ENCODE peak calls at places on chromosomes 1 and 21, in eight cellular contexts. T is heart right ventricle, W is Peyer's patch, K is astrocyte, R is H9, Q is fibroblast of lung, B is neural progenitor cell, M is IMR-90. D is an unnamed sample. For H3K27me3, the result is how much of the 10 kb centered on the place peaks cover.

GRCh38 chr1:239308701-239309333 is 77.6 kb upstream of the CHRM3 start:
- DNase-seq in T (peak), R (peak), B (peak), Q (no peak), M (no peak), W (peak), K (no peak), D (no peak)

GRCh38 chr1:248834343-248834940 is 3.6 kb upstream of the ZNF672 start:
- DNase-seq in W (peak), T (no peak), Q (no peak), R (no peak), B (no peak), M (no peak), K (no peak), D (no peak)

GRCh38 chr1:3154081-3154795 is 85.2 kb downstream of the PRDM16 start:
- DNase-seq in M (no peak), Q (no peak), R (no peak), T (no peak), W (no peak), K (no peak), B (no peak), D (no peak)

GRCh38 chr1:31161571-31161970 is 78.1 kb downstream of the NKAIN1 start:
- DNase-seq in M (no peak), W (no peak), R (no peak), K (no peak), Q (no peak), T (no peak), B (no peak), D (no peak)

GRCh38 chr21:45497846-45498645 is 44.2 kb downstream of the SLC19A1 start:
- DNase-seq in R (no peak), M (no peak), B (no peak), T (no peak), W (peak), Q (no peak), K (no peak), D (no peak)

GRCh38 chr1:114094303-114094663 is 59.4 kb downstream of the SYT6 start:
- DNase-seq in W (no peak), T (no peak), Q (peak), B (no peak), M (peak), K (peak), R (no peak), D (no peak)

GRCh38 chr1:7262611-7263010 is 477.4 kb downstream of the CAMTA1 start:
- DNase-seq in M (no peak), W (peak), Q (no peak), K (no peak), R (no peak), T (no peak), B (no peak), D (no peak)

GRCh38 chr1:174445817-174446216 is 1.9 kb upstream of the GPR52 start:
- DNase-seq in B (peak), Q (no peak), K (no peak), M (no peak), W (no peak), R (peak), T (no peak), D (no peak)

GRCh38 chr1:165828103-165828558 is 717 bp downstream of the UCK2 start:
- DNase-seq in K (peak), M (peak), R (peak), B (peak), T (peak), W (peak), Q (peak), D (no peak)

GRCh38 chr1:229636042-229636441 is 10.0 kb downstream of the URB2 start:
- DNase-seq in M (no peak), Q (no peak), R (no peak), T (peak), W (no peak), B (no peak), K (no peak), D (no peak)

GRCh38 chr21:15430023-15430422 is 299.8 kb upstream of the USP25 start:
- DNase-seq in R (no peak), B (no peak), W (no peak), T (no peak), M (no peak), Q (peak), K (no peak), D (no peak)

GRCh38 chr1:203069028-203069804 is 16.6 kb downstream of the MYOG start:
- DNase-seq in Q (peak), W (no peak), R (no peak), B (no peak), T (peak), M (no peak), K (no peak), D (no peak)

GRCh38 chr1:193448682-193449461 is 262.5 kb upstream of the B3GALT2 start:
- DNase-seq in T (no peak), K (no peak), Q (no peak), B (no peak), W (peak), M (no peak), R (no peak), D (no peak)

GRCh38 chr1:87367549-87367948 is 38.9 kb downstream of the LMO4 start:
- DNase-seq in R (no peak), Q (no peak), K (no peak), M (no peak), W (no peak), B (no peak), T (no peak), D (no peak)

GRCh38 chr1:208910161-208910560 is 666.0 kb upstream of the PLXNA2 start:
- DNase-seq in B (no peak), Q (no peak), R (no peak), K (no peak), W (no peak), M (no peak), T (no peak), D (no peak)

GRCh38 chr1:243963566-243963965 is 87.5 kb upstream of the ZBTB18 start:
- DNase-seq in Q (no peak), B (no peak), W (no peak), R (no peak), K (no peak), M (no peak), T (no peak), D (no peak)

GRCh38 chr21:33651965-33652680 is 9.8 kb downstream of the ITSN1 start:
- DNase-seq in K (no peak), B (no peak), M (no peak), R (no peak), W (no peak), Q (no peak), T (no peak), D (no peak)

GRCh38 chr1:25549273-25550154 is 6.1 kb downstream of the LDLRAP1 start:
- DNase-seq in R (no peak), T (peak), Q (no peak), B (no peak), K (peak), W (peak), M (peak), D (peak)

DNA sequence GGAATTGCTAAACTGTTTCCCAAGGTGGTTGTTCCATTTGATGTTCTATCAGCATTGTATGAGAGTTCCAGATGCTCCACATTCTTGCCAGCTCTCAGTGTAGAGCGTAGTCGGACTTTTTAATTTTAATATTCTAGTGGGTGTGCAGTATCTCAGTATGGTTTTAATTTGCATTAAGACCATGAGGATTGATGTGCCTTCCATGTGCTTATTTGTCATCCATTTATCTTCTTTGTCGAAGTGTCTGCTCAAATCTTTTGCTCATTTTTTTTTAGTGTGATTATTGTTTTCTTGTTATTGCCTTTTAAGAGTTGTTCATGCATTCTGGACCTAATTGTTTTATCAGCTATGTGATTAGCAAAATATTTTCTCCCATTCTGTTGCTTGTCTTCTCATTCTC is 13.8 kb upstream of the GUCA2B start:
- DNase-seq in T (no peak), B (no peak), W (no peak), R (no peak), Q (no peak), M (no peak), K (no peak), D (no peak)
- H3K27me3 ChIP-seq in T (under half), B (under half), W (under half), R (under half), Q (under half), M (under half), K (under half), D (under half)

DNA sequence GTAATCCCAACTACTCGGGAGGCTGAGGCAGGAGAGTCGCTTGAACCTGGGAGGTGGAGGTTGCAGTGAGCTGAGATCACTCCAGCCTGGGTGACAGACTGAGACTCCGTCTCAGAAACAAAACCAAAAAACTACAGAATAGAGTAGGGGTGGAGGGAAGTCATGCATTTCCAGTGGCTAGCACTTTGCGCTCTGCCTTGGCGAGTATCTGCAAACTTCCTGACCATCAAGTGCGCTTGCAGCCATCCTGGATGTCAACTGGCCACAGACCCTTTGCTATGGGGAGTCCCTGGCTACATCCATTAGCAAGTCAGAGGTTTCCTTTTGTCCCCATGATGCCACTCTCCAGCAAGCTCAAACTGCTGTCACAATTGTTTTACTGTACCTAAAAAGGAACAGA is 42.3 kb downstream of the VPS26C start:
- DNase-seq in M (no peak), Q (no peak), B (no peak), R (no peak), W (no peak), T (no peak), K (no peak), D (no peak)
- H3K27ac ChIP-seq in M (no peak), Q (no peak), B (no peak), R (no peak), W (no peak), T (no peak), K (no peak), D (peak)

DNA sequence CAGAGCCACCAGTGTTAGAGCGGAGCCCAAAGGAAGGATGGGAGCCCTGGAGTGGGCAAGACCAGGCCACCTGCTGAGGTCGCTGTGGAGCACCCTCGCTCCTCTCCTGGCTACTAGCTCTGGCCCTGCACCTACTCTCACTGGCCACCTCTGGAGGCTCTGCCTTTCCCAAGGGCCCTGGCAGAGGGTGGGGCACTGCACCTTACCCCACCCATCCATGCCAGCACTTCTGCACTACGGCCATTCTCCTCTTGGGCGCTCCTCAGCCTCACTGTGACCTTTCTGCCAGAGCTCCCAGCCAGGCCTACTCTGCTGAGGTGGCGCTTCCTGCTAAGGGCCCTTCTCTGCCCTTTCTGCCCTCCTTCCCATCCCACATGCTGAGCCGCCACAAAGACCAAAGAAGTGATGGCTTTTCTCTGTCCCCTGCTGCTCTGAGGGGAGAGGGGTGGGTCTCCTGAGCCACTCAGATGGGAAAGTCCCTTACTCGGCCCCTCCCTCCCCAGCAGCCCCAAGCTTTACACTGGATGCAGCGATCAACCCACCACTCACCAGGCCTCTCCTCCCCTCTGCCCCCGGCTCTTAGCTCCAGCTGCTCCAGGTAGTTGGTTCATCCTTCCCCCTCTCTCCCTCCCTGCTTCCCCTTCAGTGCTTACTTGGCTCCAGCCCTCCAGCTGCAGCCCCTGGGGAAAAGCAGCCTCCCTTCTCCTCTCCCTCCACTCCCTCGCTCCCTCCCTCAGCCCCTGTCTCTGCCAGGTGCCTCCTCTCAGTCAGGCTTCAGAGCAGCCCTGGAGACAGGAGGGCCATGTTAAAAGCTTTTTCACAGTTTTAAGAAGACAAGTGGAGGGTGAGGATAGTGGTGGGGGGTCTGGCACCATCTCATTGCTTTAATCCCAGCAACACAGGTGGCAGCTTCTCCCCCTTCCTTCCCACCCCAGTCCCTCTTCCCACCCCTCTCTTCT is 14.8 kb upstream of the TMEM222 start:
- DNase-seq in M (no peak), T (no peak), K (no peak), W (no peak), B (peak), Q (no peak), R (peak), D (no peak)
- TF ChIP-seq CTCF in M (no peak), T (no peak), K (no peak), W (no peak), B (peak), Q (no peak), R (peak), D (no peak)

GRCh38 chr1:44777547-44777946 is 2.2 kb downstream of the RPS8 start:
- DNase-seq in K (no peak), Q (no peak), R (no peak), B (no peak), W (no peak), T (no peak), M (no peak), D (no peak)
- H3K27me3 ChIP-seq in K (under half), Q (under half), R (under half), B (under half), W (under half), T (under half), M (under half), D (under half)

D was measured in CD4-positive, alpha-beta T cell.